ENCODE peak calls at places on chromosomes 4 and X, in ten cellular contexts. G, W, N, S, Z, Q, F, C, T and O are unnamed samples.

GRCh38 chrX:152865232-152865920 is 32.5 kb upstream of the ZNF185 start:
- DNase-seq in N (no peak), Q (no peak), S (no peak), Z (no peak), W (no peak), T (no peak), F (no peak), C (no peak), G (no peak), O (no peak)

GRCh38 chr4:78079701-78080430 is 22.7 kb downstream of the FRAS1 start:
- DNase-seq in N (no peak), S (no peak), C (no peak), G (no peak), F (no peak), Q (no peak), Z (no peak), T (no peak), W (no peak), O (no peak)

GRCh38 chr4:9970399-9971011 is 50.8 kb downstream of the SLC2A9 start:
- DNase-seq in C (peak), N (no peak), S (no peak), T (no peak), Q (no peak), Z (no peak), G (no peak), F (no peak), W (peak), O (no peak)

GRCh38 chr4:55216871-55217635 is 91.7 kb upstream of the KDR start:
- DNase-seq in W (no peak), N (no peak), C (no peak), S (no peak), F (no peak), T (no peak), Z (no peak), G (no peak), Q (peak), O (no peak)

GRCh38 chr4:146640459-146641061 is 1.9 kb downstream of the POU4F2 start:
- DNase-seq in S (no peak), G (no peak), T (no peak), C (no peak), Q (no peak), Z (no peak), F (no peak), N (no peak), W (no peak), O (no peak)

GRCh38 chrX:53266914-53267313 is 14.5 kb downstream of the IQSEC2 start:
- DNase-seq in Q (no peak), W (no peak), Z (no peak), C (no peak), N (no peak), G (no peak), S (no peak), T (no peak), F (no peak), O (no peak)

GRCh38 chr4:172153694-172154093 is 340.5 kb downstream of the GALNTL6 start:
- DNase-seq in Z (no peak), Q (no peak), N (no peak), T (no peak), W (no peak), C (no peak), G (no peak), S (no peak), F (no peak), O (no peak)

GRCh38 chr4:138981930-138982390 is 33.6 kb upstream of the NOCT start:
- DNase-seq in N (peak), Q (peak), C (peak), G (no peak), Z (peak), T (no peak), S (no peak), F (no peak), W (peak), O (no peak)

GRCh38 chrX:112664928-112665327 is 14.8 kb downstream of the LHFPL1 start:
- DNase-seq in C (no peak), W (no peak), G (no peak), S (no peak), Z (no peak), T (no peak), F (no peak), N (no peak), Q (no peak), O (no peak)

GRCh38 chr4:78592104-78592783 is 40.7 kb downstream of the ANXA3 start:
- DNase-seq in S (no peak), Q (peak), G (no peak), F (no peak), N (no peak), T (no peak), C (no peak), Z (no peak), W (peak), O (no peak)

GRCh38 chrX:152897216-152898144 is at the start of gene ZNF185:
- DNase-seq in N (no peak), T (no peak), Z (no peak), W (peak), C (peak), S (peak), F (no peak), G (no peak), Q (peak), O (no peak)

GRCh38 chr4:8832130-8832930 is 39.3 kb downstream of the HMX1 start:
- DNase-seq in G (no peak), T (no peak), W (no peak), F (no peak), C (peak), N (peak), S (no peak), Q (no peak), Z (no peak), O (no peak)

GRCh38 chrX:40543661-40544328 is 37.0 kb upstream of the ATP6AP2 start:
- DNase-seq in W (peak), C (no peak), Q (peak), S (no peak), N (no peak), T (no peak), Z (peak), G (peak), F (peak), O (no peak)

GRCh38 chr4:140372607-140373327 is 679 bp upstream of the SCOC start:
- DNase-seq in Q (peak), C (peak), W (no peak), G (peak), S (peak), N (no peak), F (peak), T (no peak), Z (peak), O (no peak)

GRCh38 chr4:5511791-5512190 is 196.6 kb downstream of the EVC2 start:
- DNase-seq in W (no peak), T (no peak), G (no peak), Z (peak), F (no peak), Q (no peak), S (no peak), C (no peak), N (no peak), O (no peak)

GRCh38 chrX:38868941-38869378 is 67.7 kb downstream of the MID1IP1 start:
- DNase-seq in Q (peak), W (peak), S (no peak), F (no peak), N (no peak), C (no peak), G (no peak), Z (peak), T (no peak), O (no peak)

GRCh38 chr4:3276961-3277360 is 15.9 kb upstream of the RGS12 start:
- DNase-seq in Z (peak), N (no peak), F (no peak), S (no peak), T (no peak), C (no peak), W (no peak), Q (no peak), G (no peak), O (no peak)

GRCh38 chrX:64206556-64207162 is 1.2 kb upstream of the AMER1 start:
- DNase-seq in Q (no peak), F (no peak), G (no peak), Z (peak), C (peak), T (peak), W (no peak), S (no peak), N (peak), O (no peak)

GRCh38 chrX:125998432-125998831 is 167.7 kb downstream of the DCAF12L2 start:
- DNase-seq in Q (peak), W (no peak), S (no peak), Z (no peak), F (no peak), T (no peak), G (no peak), C (no peak), N (no peak), O (no peak)

GRCh38 chr4:178340468-178340867 is 898.2 kb upstream of the AGA start:
- DNase-seq in N (no peak), C (no peak), S (no peak), T (no peak), W (no peak), Q (no peak), Z (no peak), F (no peak), G (no peak), O (no peak)

GRCh38 chr4:4735870-4736269 is 123.6 kb upstream of the MSX1 start:
- DNase-seq in T (no peak), Q (no peak), C (no peak), W (no peak), Z (peak), F (no peak), N (no peak), G (no peak), S (no peak), O (no peak)

GRCh38 chr4:165011403-165011802 is 20.4 kb upstream of the TRIM60 start:
- DNase-seq in N (no peak), C (no peak), T (no peak), F (no peak), G (no peak), S (no peak), Q (peak), Z (no peak), W (peak), O (no peak)

GRCh38 chr4:137393043-137393442 is 139.3 kb downstream of the PCDH18 start:
- DNase-seq in S (no peak), N (peak), Q (no peak), C (no peak), Z (no peak), G (no peak), T (no peak), F (no peak), W (no peak), O (peak)

GRCh38 chrX:30680618-30681017 is 27.4 kb downstream of the GK start:
- DNase-seq in G (no peak), S (no peak), Q (no peak), W (no peak), T (no peak), C (peak), Z (no peak), N (no peak), F (no peak), O (no peak)

GRCh38 chr4:182604161-182604591 is 313.0 kb downstream of the DCTD start:
- DNase-seq in G (no peak), Q (peak), C (no peak), N (no peak), F (no peak), W (no peak), T (no peak), Z (peak), S (no peak), O (no peak)

GRCh38 chr4:74583066-74583700 is 138.2 kb downstream of the AREG start:
- DNase-seq in Q (peak), T (no peak), N (no peak), F (no peak), G (no peak), C (no peak), Z (peak), W (no peak), S (no peak), O (no peak)

GRCh38 chr4:107036602-107037151 is 564 bp upstream of the DKK2 start:
- DNase-seq in N (no peak), F (no peak), G (no peak), S (no peak), Z (no peak), C (no peak), W (no peak), Q (no peak), T (no peak), O (no peak)
- H3K4me3 ChIP-seq in N (peak), F (peak), G (no peak), S (no peak), Z (peak), C (no peak), W (no peak), Q (no peak), T (peak), O (peak)

GRCh38 chr4:130659314-130659713 is 1563.4 kb downstream of the C4orf33 start:
- DNase-seq in S (no peak), G (no peak), T (no peak), W (no peak), F (no peak), N (no peak), C (no peak), Q (no peak), Z (no peak), O (no peak)
- H3K27ac ChIP-seq in S (no peak), G (no peak), T (no peak), W (no peak), F (no peak), N (no peak), C (no peak), Q (no peak), Z (no peak), O (no peak)

GRCh38 chrX:106415276-106415895 is 196.4 kb upstream of the RADX start:
- DNase-seq in S (no peak), C (no peak), F (no peak), N (no peak), Q (peak), G (peak), T (no peak), Z (peak), W (no peak), O (no peak)
- H3K4me3 ChIP-seq in S (no peak), C (no peak), F (no peak), N (no peak), Q (no peak), G (no peak), T (no peak), Z (no peak), W (no peak), O (no peak)

GRCh38 chr4:184396570-184397515 is 77.5 kb downstream of the IRF2 start:
- DNase-seq in F (no peak), Z (no peak), Q (no peak), G (no peak), T (no peak), N (no peak), C (no peak), S (no peak), W (no peak), O (no peak)
- H3K27ac ChIP-seq in F (no peak), Z (no peak), Q (no peak), G (no peak), T (peak), N (peak), C (peak), S (no peak), W (no peak), O (no peak)